ENCODE peak calls at places on chromosomes 5 and 9, in nine cellular contexts. U is Panc1, Y is heart left ventricle, L is transverse colon, G is testis, K is fibroblast of lung, E is tibial artery, O is PC-9, X is stomach. P is an unnamed sample.

GRCh38 chr5:157672976-157673375 is 1.6 kb downstream of the C5orf52 start:
- DNase-seq in U (no peak), Y (no peak), L (no peak), G (no peak), K (no peak), E (no peak), O (no peak), X (no peak), P (no peak)

GRCh38 chr5:84344788-84345187 is 39.9 kb downstream of the EDIL3 start:
- DNase-seq in U (no peak), Y (no peak), L (no peak), G (no peak), K (no peak), E (no peak), O (no peak), X (no peak), P (no peak)

GRCh38 chr9:79611091-79611614 is 39.4 kb downstream of the TLE4 start:
- DNase-seq in U (no peak), Y (no peak), L (no peak), G (no peak), K (peak; percentile 99), E (no peak), O (no peak), X (no peak), P (peak; percentile 98)

GRCh38 chr5:132474881-132475511 is 15.6 kb downstream of the IRF1 start:
- DNase-seq in U (no peak), Y (no peak), L (peak; percentile 9), G (no peak), K (no peak), E (peak; percentile 51), O (no peak), X (peak; percentile 24), P (no peak)

GRCh38 chr5:96214442-96215197 is 218.4 kb downstream of the PCSK1 start:
- DNase-seq in U (no peak), Y (no peak), L (no peak), G (no peak), K (peak; percentile 60), E (no peak), O (no peak), X (no peak), P (no peak)

GRCh38 chr5:141560725-141561483 is 57.9 kb downstream of the DIAPH1 start:
- DNase-seq in U (no peak), Y (peak; percentile 81), L (peak; percentile 80), G (peak; percentile 92), K (peak; percentile 97), E (peak; percentile 96), O (peak; percentile 23), X (peak; percentile 57), P (peak; percentile 87)

GRCh38 chr9:130181645-130182044 is 9.4 kb downstream of the NCS1 start:
- DNase-seq in U (no peak), Y (no peak), L (peak; percentile 87), G (no peak), K (no peak), E (no peak), O (no peak), X (peak; percentile 86), P (no peak)

GRCh38 chr9:136312436-136312835 is 8.5 kb upstream of the CCDC187 start:
- DNase-seq in U (no peak), Y (peak; percentile 62), L (peak; percentile 31), G (peak; percentile 40), K (peak; percentile 32), E (no peak), O (peak; percentile 69), X (peak; percentile 54), P (no peak)

GRCh38 chr5:90640484-90641059 is 82.0 kb downstream of the ADGRV1 start:
- DNase-seq in U (no peak), Y (no peak), L (no peak), G (no peak), K (peak; percentile 59), E (no peak), O (no peak), X (no peak), P (no peak)

GRCh38 chr9:72362680-72363139 is 2.3 kb downstream of the ZFAND5 start:
- DNase-seq in U (peak; percentile 54), Y (peak; percentile 85), L (peak; percentile 59), G (peak; percentile 91), K (peak; percentile 76), E (peak; percentile 92), O (no peak), X (peak; percentile 57), P (no peak)

DNA sequence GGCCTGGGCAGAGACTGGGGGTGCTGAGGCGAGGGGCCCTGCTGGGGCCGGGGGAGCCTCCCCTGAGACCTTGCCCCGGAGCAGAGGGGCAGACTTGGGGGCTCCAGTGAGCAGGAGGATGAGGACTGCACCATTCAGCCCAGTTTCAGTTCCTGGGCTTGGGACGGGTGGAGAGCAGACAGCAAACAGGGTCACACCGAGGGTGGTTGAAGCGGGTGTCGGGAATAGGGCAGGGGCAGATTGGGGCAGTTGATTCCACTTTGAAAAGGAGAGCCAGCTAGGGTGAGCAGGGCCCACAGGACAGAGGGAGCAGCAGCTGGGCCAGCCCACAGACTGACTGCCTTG is 4.5 kb downstream of the GRK6 start:
- DNase-seq in U (no peak), Y (no peak), L (no peak), G (no peak), K (no peak), E (no peak), O (no peak), X (no peak), P (no peak)
- H3K4me3 ChIP-seq in U (no peak overlapping the region), Y (no peak overlapping the region), L (no peak overlapping the region), G (no peak overlapping the region), K (no peak overlapping the region), E (no peak overlapping the region), O (no peak overlapping the region), X (no peak overlapping the region), P (no peak overlapping the region)

DNA sequence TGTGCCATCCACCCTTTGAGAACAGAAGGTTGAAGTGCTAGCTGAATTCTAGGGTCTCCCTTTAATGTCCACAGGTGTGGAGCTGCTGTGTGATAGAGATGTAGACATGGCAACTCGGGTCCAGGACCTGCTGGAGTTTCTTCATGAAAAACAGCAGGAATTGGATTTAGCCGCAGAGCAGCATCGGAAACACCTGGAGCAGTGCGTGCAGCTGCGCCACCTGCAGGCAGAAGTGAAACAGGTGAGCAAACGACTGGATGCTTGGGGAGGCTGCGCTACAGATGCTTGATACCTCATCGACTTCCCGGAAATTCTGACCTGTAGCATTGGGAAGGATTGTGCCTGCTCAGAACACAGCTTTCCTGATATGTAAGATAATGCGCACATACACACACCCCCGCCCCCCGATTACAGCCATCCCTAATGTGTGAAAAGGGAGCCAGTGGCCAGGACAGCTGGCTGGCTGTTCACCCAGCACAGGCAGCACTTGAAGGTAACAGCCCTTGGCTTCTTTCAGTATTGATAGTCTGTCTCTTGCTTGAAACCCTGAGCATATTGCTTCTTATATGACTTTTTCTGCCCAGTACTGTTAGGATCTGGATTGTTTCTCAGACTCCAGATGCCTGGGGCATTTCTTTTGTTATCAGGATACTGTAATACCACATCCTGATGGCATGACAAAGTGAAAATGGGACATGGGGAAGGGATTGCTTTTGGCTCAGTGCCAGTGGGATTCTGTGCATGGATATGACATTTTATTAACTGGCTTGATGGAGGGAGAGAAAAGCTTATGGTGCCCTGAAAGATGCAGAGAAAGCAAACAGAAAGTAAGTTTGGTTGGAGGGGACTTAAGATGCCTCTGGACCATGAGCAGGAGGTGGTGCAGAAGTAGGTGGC is 216.8 kb upstream of the OTULINL start:
- DNase-seq in U (no peak), Y (no peak), L (no peak), G (no peak), K (no peak), E (no peak), O (peak; percentile 53), X (peak; percentile 54), P (no peak)
- H3K36me3 ChIP-seq in U (peaks cover 73% of the 10 kb centered on the region), Y (peaks cover 99% of the 10 kb centered on the region), L (peaks cover 58% of the 10 kb centered on the region), G (no peaks in the 10 kb centered on the region), K (peaks cover 40% of the 10 kb centered on the region), E (peaks cover 82% of the 10 kb centered on the region), O (peaks cover 51% of the 10 kb centered on the region), X (peaks cover 97% of the 10 kb centered on the region), P (peaks cover 38% of the 10 kb centered on the region)

GRCh38 chr9:92706218-92706940 is 36.4 kb upstream of the IPPK start:
- DNase-seq in U (peak; percentile 12), Y (no peak), L (no peak), G (no peak), K (no peak), E (peak; percentile 41), O (peak; percentile 53), X (no peak), P (no peak)
- TF ChIP-seq CTCF in U (peak; percentile 62), Y (peak; percentile 12), L (peak; percentile 48), G (no peak), K (no peak), E (peak; percentile 8), O (peak; percentile 44), X (no peak), P (peak; percentile 29)

DNA sequence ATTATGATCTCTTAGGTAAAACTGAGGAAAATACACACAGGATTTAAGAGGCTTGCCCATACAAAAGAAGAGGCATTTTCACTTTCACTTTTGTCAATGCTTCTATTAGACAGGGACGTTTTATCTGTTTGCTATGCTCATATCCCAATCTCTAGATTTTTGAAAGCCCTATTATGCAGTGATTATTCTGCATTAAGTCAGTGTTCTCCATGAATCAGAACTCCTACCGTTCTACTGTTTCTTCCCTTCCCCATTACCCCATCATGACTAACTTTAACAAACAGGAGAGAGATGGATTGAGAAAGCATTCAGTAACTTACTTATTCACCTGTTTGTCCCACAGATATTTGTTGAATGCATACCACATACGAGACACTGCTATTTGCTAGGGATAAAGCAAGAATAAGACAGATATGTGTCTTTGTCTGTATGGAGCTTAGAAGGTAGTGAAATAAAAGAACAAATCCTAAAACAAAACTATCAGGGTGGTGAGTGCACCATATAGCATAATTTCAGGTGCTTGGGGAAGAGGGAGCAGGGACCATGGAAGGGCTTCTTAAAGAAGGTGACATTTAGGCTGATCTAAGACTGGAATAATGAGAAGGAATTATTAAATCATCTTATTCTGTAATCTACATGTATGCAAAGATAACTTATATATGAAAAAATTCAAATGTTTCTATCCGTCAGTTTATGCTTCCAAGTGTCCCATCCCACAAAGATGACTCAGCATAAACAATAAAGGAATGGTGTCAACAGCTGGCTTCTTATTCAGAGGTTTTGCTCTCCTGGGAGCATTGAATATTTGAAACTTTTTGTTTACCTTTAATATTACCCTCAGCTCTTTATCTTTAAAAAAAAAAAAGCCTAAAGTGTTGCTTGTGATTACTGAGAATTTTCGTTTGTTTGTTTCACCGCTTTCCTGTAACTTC is 328.1 kb downstream of the HINT1 start:
- DNase-seq in U (peak; percentile 10), Y (no peak), L (no peak), G (no peak), K (peak; percentile 0), E (no peak), O (no peak), X (no peak), P (no peak)
- H3K4me3 ChIP-seq in U (peak overlapping the region; percentile 19), Y (peak overlapping the region; percentile 32), L (peak overlapping the region; percentile 2), G (no peak overlapping the region), K (peak overlapping the region; percentile 40), E (peak overlapping the region; percentile 23), O (peak overlapping the region; percentile 35), X (peak overlapping the region; percentile 14), P (no peak overlapping the region)

P was measured in BJ.